ENCODE peak calls at places on chromosome 18, in four cellular contexts. M, I, T and P are unnamed samples.

GRCh38 chr18:28771849-28772248 is 594.9 kb upstream of the CDH2 start:
- DNase-seq in M (peak), I (no peak), T (no peak), P (no peak)

GRCh38 chr18:37270046-37270665 is 295.4 kb downstream of the CELF4 start:
- DNase-seq in T (peak), M (peak), I (peak), P (no peak)

GRCh38 chr18:45562567-45563479 is 52.5 kb upstream of the SLC14A2 start:
- DNase-seq in M (no peak), I (no peak), T (no peak), P (no peak)

GRCh38 chr18:61541673-61542072 is 208.4 kb downstream of the CDH20 start:
- DNase-seq in M (no peak), I (no peak), T (no peak), P (no peak)

GRCh38 chr18:38545071-38545470 is 979.5 kb upstream of the CELF4 start:
- DNase-seq in I (no peak), T (no peak), M (peak), P (no peak)

GRCh38 chr18:33446604-33447003 is 6.1 kb upstream of the CCDC178 start:
- DNase-seq in M (no peak), I (no peak), T (no peak), P (no peak)

GRCh38 chr18:37364237-37364636 is 201.4 kb downstream of the CELF4 start:
- DNase-seq in M (no peak), I (no peak), T (peak), P (peak)

GRCh38 chr18:10791141-10791808 is 265.4 kb downstream of the NAPG start:
- DNase-seq in M (no peak), I (no peak), T (no peak), P (no peak)

GRCh38 chr18:47331051-47331450 is 79.6 kb upstream of the SKOR2 start:
- DNase-seq in T (no peak), I (no peak), M (no peak), P (no peak)

GRCh38 chr18:3689091-3689490 is 239.1 kb downstream of the TGIF1 start:
- DNase-seq in I (no peak), T (no peak), M (no peak), P (no peak)

GRCh38 chr18:37520508-37520907 is 45.1 kb downstream of the CELF4 start:
- DNase-seq in I (no peak), M (no peak), T (no peak), P (no peak)